ENCODE peak calls at places on chromosomes 4 and X, in four cellular contexts. S is aorta; M is GM13977; Y is stimulated activated CD4-positive, alpha-beta T cell treated with anti-CD3 and anti-CD28 coated beads, Interleukin-1b, Interleukin-23, amount 100 ng/mL, for 48 hours. H is an unnamed sample.
A peak's percentile ranks its signal among the peaks of the same experiment; 100 is the strongest.

GRCh38 chrX:149631293-149632165 is at the start of gene TMEM185A:
- DNase-seq in M (peak; percentile 81), Y (peak; percentile 73), S (peak; percentile 75), H (peak; percentile 85)

GRCh38 chr4:13097971-13098370 is 386.2 kb downstream of the RAB28 start:
- DNase-seq in M (no peak), Y (no peak), S (no peak), H (no peak)

GRCh38 chr4:35423104-35423503 is 821.2 kb downstream of the ARAP2 start:
- DNase-seq in M (no peak), S (no peak), Y (no peak), H (no peak)

GRCh38 chrX:88621278-88621677 is 125.7 kb upstream of the CPXCR1 start:
- DNase-seq in M (no peak), Y (no peak), S (no peak), H (no peak)

GRCh38 chr4:55851885-55852284 is 1.6 kb upstream of the EXOC1 start:
- DNase-seq in M (no peak), S (no peak), Y (peak; percentile 18), H (no peak)

GRCh38 chrX:19670854-19671620 is 155.7 kb upstream of the MAP3K15 start:
- DNase-seq in Y (no peak), M (no peak), S (peak; percentile 44), H (no peak)

GRCh38 chr4:58849026-58849425 is 1738.8 kb upstream of the IGFBP7 start:
- DNase-seq in Y (no peak), M (no peak), S (no peak), H (no peak)

GRCh38 chr4:138327334-138327733 is 85.2 kb upstream of the SLC7A11 start:
- DNase-seq in M (no peak), Y (no peak), S (no peak), H (no peak)

GRCh38 chr4:184856277-184856609 is 30.5 kb upstream of the ACSL1 start:
- DNase-seq in M (peak; percentile 40), Y (no peak), S (no peak), H (peak; percentile 44)

GRCh38 chrX:2584216-2584615 is 83.4 kb upstream of the DHRSX start:
- DNase-seq in Y (no peak), S (no peak), M (peak; percentile 53), H (no peak)

GRCh38 chr4:8393593-8394038 is 46.9 kb downstream of the ACOX3 start:
- DNase-seq in S (peak; percentile 82), M (peak; percentile 67), Y (no peak), H (no peak)

GRCh38 chrX:113935516-113935915 is 648.4 kb upstream of the HTR2C start:
- DNase-seq in S (no peak), M (no peak), Y (no peak), H (no peak)

GRCh38 chr4:663438-664428 is 10.3 kb downstream of the ATP5ME start:
- DNase-seq in S (peak; percentile 81), Y (peak; percentile 76), M (peak; percentile 84), H (peak; percentile 90)

H was measured in GM13976.